ENCODE peak calls at places on chromosomes 11 and 22, in ten cellular contexts. Q, M, L, B, G, Z, A, H, C and D are unnamed samples.

GRCh38 chr11:94924074-94925031 is 49.0 kb downstream of the CWC15 start:
- DNase-seq in Q (no peak), M (no peak), L (no peak), B (no peak), G (no peak), Z (no peak), A (no peak), H (peak; percentile 35), C (no peak), D (no peak)

GRCh38 chr11:66181632-66182345 is 86.7 kb upstream of the RAB1B start:
- DNase-seq in Q (no peak), M (no peak), L (no peak), B (no peak), G (no peak), Z (no peak), A (no peak), H (no peak), C (no peak), D (no peak)

GRCh38 chr11:13297917-13298356 is 20.3 kb downstream of the BMAL1 start:
- DNase-seq in Q (peak; percentile 74), M (no peak), L (no peak), B (no peak), G (peak; percentile 78), Z (no peak), A (peak; percentile 71), H (no peak), C (no peak), D (no peak)

GRCh38 chr11:5369793-5370192 is 13.8 kb upstream of the OR51M1 start:
- DNase-seq in Q (no peak), M (peak; percentile 38), L (no peak), B (peak; percentile 36), G (no peak), Z (peak; percentile 75), A (no peak), H (peak; percentile 90), C (peak; percentile 60), D (no peak)

GRCh38 chr22:48741540-48741939 is 1086.1 kb downstream of the BRD1 start:
- DNase-seq in Q (no peak), M (no peak), L (no peak), B (no peak), G (peak; percentile 23), Z (no peak), A (no peak), H (no peak), C (no peak), D (no peak)

GRCh38 chr22:41448189-41448808 is 1.7 kb upstream of the TOB2 start:
- DNase-seq in Q (peak; percentile 96), M (peak; percentile 100), L (peak; percentile 99), B (peak; percentile 98), G (peak; percentile 96), Z (peak; percentile 99), A (peak; percentile 97), H (peak; percentile 99), C (peak; percentile 100), D (peak; percentile 94)

GRCh38 chr11:64998141-64998540 is 1.4 kb upstream of the BATF2 start:
- DNase-seq in Q (no peak), M (no peak), L (no peak), B (no peak), G (no peak), Z (no peak), A (no peak), H (no peak), C (no peak), D (no peak)

GRCh38 chr11:64769283-64769682 is 9.1 kb downstream of the SF1 start:
- DNase-seq in Q (no peak), M (no peak), L (no peak), B (no peak), G (peak; percentile 28), Z (no peak), A (no peak), H (no peak), C (no peak), D (no peak)

GRCh38 chr11:77090046-77090372 is 12.6 kb upstream of the OMP start:
- DNase-seq in Q (peak; percentile 24), M (no peak), L (no peak), B (no peak), G (no peak), Z (no peak), A (no peak), H (no peak), C (no peak), D (peak; percentile 8)
- TF ChIP-seq CTCF in Q (no peak), M (no peak), L (no peak), B (no peak), G (no peak), Z (no peak), A (no peak), H (no peak), C (no peak), D (no peak)

GRCh38 chr11:122179966-122180365 is 64.0 kb upstream of the BLID start:
- DNase-seq in Q (no peak), M (no peak), L (no peak), B (no peak), G (no peak), Z (no peak), A (no peak), H (no peak), C (no peak), D (no peak)

GRCh38 chr11:122178795-122179194 is 62.8 kb upstream of the BLID start:
- DNase-seq in Q (no peak), M (peak; percentile 36), L (no peak), B (no peak), G (no peak), Z (no peak), A (no peak), H (peak; percentile 37), C (no peak), D (no peak)

GRCh38 chr11:122181893-122182292 is 65.9 kb upstream of the BLID start:
- DNase-seq in Q (no peak), M (no peak), L (no peak), B (no peak), G (no peak), Z (no peak), A (no peak), H (no peak), C (no peak), D (no peak)

GRCh38 chr11:122181372-122181771 is 65.4 kb upstream of the BLID start:
- DNase-seq in Q (no peak), M (no peak), L (no peak), B (no peak), G (no peak), Z (no peak), A (no peak), H (no peak), C (no peak), D (no peak)

DNA sequence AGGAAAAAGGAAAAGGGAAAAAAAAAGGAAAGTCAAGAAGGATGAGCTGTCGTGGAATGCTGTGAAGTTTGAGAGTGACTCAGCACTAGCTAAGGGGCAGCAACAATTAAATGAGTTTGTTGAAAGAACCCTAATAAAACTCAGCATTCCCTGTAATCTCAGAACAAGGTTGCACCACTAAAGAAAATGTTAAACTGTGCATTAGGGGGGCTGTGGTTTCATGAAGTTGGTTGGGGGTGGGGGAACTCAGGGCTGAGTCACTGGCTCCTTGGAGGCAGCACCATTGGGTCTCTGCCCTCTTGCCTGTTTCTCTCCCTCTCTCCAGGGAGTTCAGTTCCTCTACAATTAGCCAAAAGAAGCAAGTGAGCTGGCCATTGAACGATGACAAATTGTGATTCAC is 64.4 kb upstream of the BLID start:
- DNase-seq in Q (no peak), M (peak; percentile 89), L (peak; percentile 93), B (no peak), G (no peak), Z (peak; percentile 96), A (no peak), H (peak; percentile 98), C (peak; percentile 98), D (no peak)
- H3K4me3 ChIP-seq in Q (no peak overlapping the region), M (no peak overlapping the region), L (peak overlapping the region; percentile 59), B (no peak overlapping the region), G (no peak overlapping the region), Z (peak overlapping the region; percentile 74), A (no peak overlapping the region), H (peak overlapping the region; percentile 61), C (peak overlapping the region; percentile 86), D (no peak overlapping the region)

GRCh38 chr11:911890-912219 is 1.2 kb upstream of the CHID1 start:
- DNase-seq in Q (no peak), M (no peak), L (no peak), B (no peak), G (no peak), Z (no peak), A (no peak), H (no peak), C (no peak), D (no peak)

GRCh38 chr11:911031-911889 is 650 bp upstream of the CHID1 start:
- DNase-seq in Q (peak; percentile 74), M (peak; percentile 64), L (no peak), B (no peak), G (peak; percentile 76), Z (peak; percentile 59), A (no peak), H (peak; percentile 64), C (peak; percentile 73), D (peak; percentile 64)

GRCh38 chr11:910589-911030 is at the start of gene CHID1:
- DNase-seq in Q (peak; percentile 90), M (peak; percentile 83), L (no peak), B (peak; percentile 88), G (peak; percentile 97), Z (peak; percentile 45), A (peak; percentile 89), H (peak; percentile 67), C (peak; percentile 76), D (peak; percentile 94)

GRCh38 chr11:913043-913442 is 2.4 kb upstream of the CHID1 start:
- DNase-seq in Q (no peak), M (no peak), L (no peak), B (no peak), G (no peak), Z (no peak), A (no peak), H (no peak), C (no peak), D (no peak)

DNA sequence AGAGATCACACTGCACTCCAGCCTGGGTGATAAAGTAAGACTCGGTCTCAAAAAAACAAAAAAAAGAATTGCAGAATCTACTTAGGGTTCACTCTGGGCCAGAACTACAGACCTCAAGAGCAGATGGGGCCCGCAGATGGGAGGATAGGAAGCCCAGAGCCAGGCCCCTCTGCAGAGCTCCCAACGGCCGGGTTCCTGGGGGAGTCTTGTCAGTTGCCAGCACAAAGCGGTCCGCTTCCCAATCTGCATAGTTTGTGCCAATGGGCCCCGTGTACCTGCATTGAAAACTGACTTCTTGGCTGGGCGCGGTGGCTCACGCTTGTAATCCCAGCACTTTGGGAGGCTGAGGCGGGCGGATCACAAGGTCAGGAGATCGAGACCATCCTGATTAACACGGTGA is 1.7 kb upstream of the CHID1 start:
- DNase-seq in Q (no peak), M (no peak), L (no peak), B (no peak), G (no peak), Z (no peak), A (no peak), H (no peak), C (no peak), D (no peak)
- TF ChIP-seq CTCF in Q (no peak), M (no peak), L (no peak), B (no peak), G (no peak), Z (no peak), A (no peak), H (no peak), C (no peak), D (no peak)

DNA sequence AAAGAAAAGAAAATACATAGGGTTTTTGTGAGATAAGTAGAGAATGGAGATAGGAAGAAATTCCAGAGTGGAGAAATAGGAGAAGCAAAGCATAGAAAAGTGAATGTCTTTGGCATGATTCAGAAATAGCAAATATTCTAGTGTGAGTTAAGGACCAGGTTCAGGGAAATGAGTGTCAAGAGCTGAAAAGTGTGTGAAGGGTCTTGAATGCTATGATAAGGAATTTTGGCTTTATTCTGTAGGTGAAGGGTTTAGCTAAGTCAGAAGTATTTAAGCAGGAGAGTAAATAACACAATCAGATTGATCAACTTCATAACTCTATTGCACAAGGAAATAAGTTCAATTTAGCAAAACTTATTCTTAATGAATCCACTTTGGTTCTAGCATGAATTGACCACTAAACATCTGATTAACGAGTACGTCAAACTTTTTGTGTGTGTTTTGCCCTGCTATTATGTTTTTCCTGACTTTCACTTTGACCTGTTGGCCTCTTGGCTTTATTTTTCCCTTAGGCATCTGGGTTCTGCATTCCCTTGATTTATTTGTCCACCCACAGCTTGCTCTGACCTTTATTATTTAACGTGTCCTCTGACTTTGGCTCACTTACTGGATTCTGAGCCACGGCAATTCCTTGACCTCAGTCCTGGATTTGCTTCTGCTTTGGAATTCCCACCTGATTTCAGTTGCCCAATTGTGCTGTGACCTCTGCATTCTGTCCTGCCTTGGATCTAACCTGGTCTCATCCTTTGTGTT is 11.9 kb upstream of the TMEM218 start:
- DNase-seq in Q (no peak), M (no peak), L (no peak), B (no peak), G (no peak), Z (no peak), A (no peak), H (peak; percentile 28), C (no peak), D (no peak)
- H3K4me3 ChIP-seq in Q (peak overlapping the region; percentile 17), M (no peak overlapping the region), L (no peak overlapping the region), B (no peak overlapping the region), G (no peak overlapping the region), Z (no peak overlapping the region), A (no peak overlapping the region), H (no peak overlapping the region), C (no peak overlapping the region), D (peak overlapping the region; percentile 62)